ENCODE peak calls at places on chromosomes 6 and 20, in nine cellular contexts. Q is esophagus squamous epithelium, R is breast epithelium, D is adrenal gland, K is lower leg skin, E is HCT116, S is heart left ventricle, W is HepG2, I is ovary. F is an unnamed sample.

GRCh38 chr6:113375950-113376846 is 480.9 kb upstream of the MARCKS start:
- DNase-seq in R (no peak), D (no peak), E (no peak), I (no peak), W (no peak), S (no peak), K (no peak), Q (no peak), F (no peak)

GRCh38 chr6:106128981-106129761 is 43.0 kb downstream of the PRDM1 start:
- DNase-seq in D (no peak), R (no peak), I (no peak), S (no peak), W (no peak), K (no peak), E (no peak), Q (no peak), F (no peak)

GRCh38 chr6:17820055-17820454 is 113.3 kb upstream of the NUP153 start:
- DNase-seq in D (no peak), S (no peak), Q (no peak), W (peak; percentile 32), I (no peak), E (no peak), K (no peak), R (no peak), F (no peak)

GRCh38 chr6:108161724-108162282 is 4.0 kb upstream of the NR2E1 start:
- DNase-seq in R (no peak), I (no peak), Q (no peak), W (no peak), D (no peak), S (no peak), K (no peak), E (no peak), F (no peak)

GRCh38 chr6:152180601-152181000 is 373.1 kb downstream of the ESR1 start:
- DNase-seq in S (no peak), E (no peak), R (no peak), Q (no peak), D (no peak), I (no peak), K (no peak), W (no peak), F (no peak)

GRCh38 chr6:31007694-31008093 is 2.6 kb upstream of the MUC22 start:
- DNase-seq in S (no peak), Q (no peak), I (no peak), K (no peak), W (no peak), R (no peak), E (no peak), D (no peak), F (peak; percentile 81)

GRCh38 chr6:84772428-84773132 is 8.2 kb upstream of the TBX18 start:
- DNase-seq in D (no peak), I (no peak), Q (no peak), K (no peak), R (no peak), E (no peak), S (no peak), W (no peak), F (no peak)

GRCh38 chr20:44083220-44083933 is 103.6 kb downstream of the JPH2 start:
- DNase-seq in K (no peak), W (no peak), S (peak; percentile 52), R (peak; percentile 13), D (no peak), Q (no peak), E (peak; percentile 29), I (no peak), F (peak; percentile 23)

GRCh38 chr20:4637081-4637797 is 84.5 kb upstream of the PRND start:
- DNase-seq in I (no peak), W (no peak), R (no peak), E (no peak), D (no peak), Q (no peak), S (no peak), K (no peak), F (no peak)

GRCh38 chr6:133114973-133115372 is 126.2 kb upstream of the EYA4 start:
- DNase-seq in D (no peak), W (no peak), S (no peak), E (no peak), K (no peak), I (no peak), Q (no peak), R (no peak), F (no peak)

GRCh38 chr20:4688342-4688741 is 33.4 kb upstream of the PRND start:
- DNase-seq in R (no peak), Q (no peak), I (no peak), S (no peak), E (no peak), K (no peak), W (no peak), D (no peak), F (no peak)

GRCh38 chr6:3326179-3326971 is 67.6 kb downstream of the PSMG4 start:
- DNase-seq in E (no peak), S (no peak), K (no peak), W (no peak), R (no peak), I (no peak), D (no peak), Q (no peak), F (no peak)

GRCh38 chr6:17088091-17088611 is 13.7 kb upstream of the STMND1 start:
- DNase-seq in Q (no peak), W (no peak), I (no peak), S (no peak), E (no peak), D (no peak), R (no peak), K (no peak), F (no peak)

GRCh38 chr6:43396408-43397149 is 27.1 kb upstream of the ZNF318 start:
- DNase-seq in Q (no peak), K (no peak), D (no peak), I (no peak), R (no peak), S (no peak), W (no peak), E (no peak), F (no peak)

GRCh38 chr20:13207016-13207415 is 14.1 kb upstream of the ISM1 start:
- DNase-seq in Q (no peak), R (no peak), W (no peak), D (no peak), K (no peak), E (no peak), S (no peak), I (no peak), F (no peak)
- TF ChIP-seq POLR2A in Q (no peak), R (no peak), W (no peak), D (no peak), K (no peak), E (no peak), S (no peak), I (no peak), F (no peak)

GRCh38 chr6:75602164-75602896 is 650 bp downstream of the SENP6 start:
- DNase-seq in Q (no peak), S (peak; percentile 58), R (no peak), K (peak; percentile 30), W (no peak), E (peak; percentile 15), I (no peak), D (peak; percentile 31), F (peak; percentile 20)

GRCh38 chr6:75602897-75603395 is 1.3 kb downstream of the SENP6 start:
- DNase-seq in D (no peak), I (no peak), W (no peak), R (no peak), K (no peak), S (no peak), Q (no peak), E (no peak), F (no peak)

GRCh38 chr6:75604294-75604693 is 2.6 kb downstream of the SENP6 start:
- DNase-seq in W (no peak), E (no peak), D (no peak), Q (no peak), K (no peak), R (no peak), I (no peak), S (no peak), F (no peak)

GRCh38 chr6:75600694-75601265 is 900 bp upstream of the SENP6 start:
- DNase-seq in Q (no peak), E (no peak), I (no peak), D (no peak), R (no peak), S (no peak), W (no peak), K (no peak), F (no peak)

DNA sequence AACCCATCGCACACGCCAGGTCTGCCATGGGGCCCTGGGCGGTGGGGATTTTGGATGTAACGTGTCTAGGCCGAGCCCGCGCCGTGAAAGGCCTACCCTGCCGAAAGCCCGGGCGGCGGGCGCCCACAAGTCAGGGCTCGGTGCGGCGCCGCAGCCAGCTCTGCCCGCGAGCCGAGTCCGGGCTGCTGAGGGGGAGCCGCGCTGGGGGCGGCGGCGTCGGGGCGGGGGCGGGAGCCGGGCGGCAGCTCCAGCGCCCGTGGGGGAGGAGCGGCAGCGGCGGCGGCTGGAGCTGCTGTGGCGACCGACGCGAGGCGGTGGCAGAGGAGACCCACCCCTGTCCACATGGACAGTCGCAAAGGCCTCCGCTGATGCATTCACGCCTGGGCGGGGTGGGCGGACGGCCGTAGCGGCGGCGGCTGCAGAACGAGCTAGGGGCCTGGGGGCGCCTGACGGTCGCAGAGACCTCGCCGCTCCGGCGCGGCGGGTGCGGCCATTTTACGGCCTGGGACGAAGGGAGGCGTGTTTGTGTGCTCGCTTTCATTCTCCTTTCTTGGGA is at the start of gene SENP6:
- DNase-seq in K (peak; percentile 63), D (peak; percentile 82), Q (peak; percentile 34), W (peak; percentile 72), E (peak; percentile 27), R (peak; percentile 67), S (peak; percentile 88), I (peak; percentile 86), F (peak; percentile 68)
- TF ChIP-seq POLR2A in K (peak; percentile 74), D (peak; percentile 92), Q (no peak), W (peak; percentile 89), E (peak; percentile 49), R (peak; percentile 69), S (no peak), I (peak; percentile 78), F (peak; percentile 91)

DNA sequence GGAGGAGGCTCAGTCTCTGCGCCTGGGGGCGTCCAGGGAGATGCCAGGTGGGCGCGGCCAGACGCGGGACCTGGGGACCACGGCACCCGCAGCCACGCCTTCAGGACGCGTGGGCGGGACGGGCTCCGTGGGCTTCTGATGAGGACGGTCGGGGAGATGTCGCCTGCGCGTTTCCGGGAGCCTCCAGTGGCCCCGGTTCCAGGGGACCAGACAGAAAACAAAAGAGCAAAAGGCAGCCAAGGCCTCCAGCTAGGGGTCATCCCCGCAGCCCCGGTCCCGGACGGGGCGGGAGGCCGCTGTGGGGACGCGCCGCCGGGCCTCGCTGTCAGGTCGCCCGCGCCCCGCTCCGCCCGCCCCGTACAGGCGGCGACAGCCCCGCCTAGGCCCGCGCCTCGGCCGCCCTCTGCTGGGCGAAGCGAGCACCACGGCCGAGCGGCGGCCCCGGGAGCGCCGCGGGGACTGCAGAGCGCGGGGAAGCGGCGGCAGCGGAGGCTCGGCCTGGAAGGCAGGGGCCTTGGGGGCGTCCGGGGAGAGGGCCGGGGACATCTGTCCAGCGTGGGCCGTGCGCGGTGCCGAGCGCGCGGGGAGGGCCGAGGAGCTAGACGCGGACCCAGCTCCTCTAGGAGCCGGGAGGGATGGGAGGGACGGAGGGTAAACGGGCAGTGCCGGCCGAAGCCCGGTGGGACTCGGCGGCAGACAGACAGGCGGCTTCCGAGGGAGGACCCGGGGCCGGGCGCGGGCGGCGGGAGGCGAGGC is 48.7 kb downstream of the TMEM242 start:
- DNase-seq in R (peak; percentile 82), S (peak; percentile 82), W (peak; percentile 38), D (peak; percentile 82), I (peak; percentile 80), E (peak; percentile 31), K (peak; percentile 74), Q (peak; percentile 21), F (peak; percentile 77)
- TF ChIP-seq POLR2A in R (no peak), S (no peak), W (no peak), D (peak; percentile 33), I (no peak), E (no peak), K (no peak), Q (no peak), F (peak; percentile 55)

GRCh38 chr6:169939554-169940164 is 188.2 kb downstream of the ERMARD start:
- DNase-seq in W (no peak), E (no peak), R (no peak), I (no peak), D (no peak), Q (no peak), K (no peak), S (no peak), F (no peak)
- TF ChIP-seq POLR2A in W (no peak), E (no peak), R (no peak), I (no peak), D (no peak), Q (no peak), K (no peak), S (no peak), F (no peak)

F was measured in H54.